ENCODE peak calls at places on chromosomes 13 and 19, in six cellular contexts. M is HS-27A, I is left lung, X is HTR-8/SVneo, D is fibroblast of lung, N is GM12865. W is an unnamed sample.

GRCh38 chr13:30968734-30969335 is 36.4 kb downstream of the TEX26 start:
- DNase-seq in M (no peak), I (no peak), X (no peak), D (peak; percentile 75), N (no peak), W (no peak)

GRCh38 chr19:10390652-10391286 is 10.4 kb upstream of the TYK2 start:
- DNase-seq in M (no peak), I (peak; percentile 82), X (peak; percentile 78), D (peak; percentile 78), N (peak; percentile 88), W (peak; percentile 68)

GRCh38 chr19:408441-409005 is 424 bp downstream of the C2CD4C start:
- DNase-seq in M (no peak), I (peak; percentile 74), X (peak; percentile 63), D (no peak), N (no peak), W (no peak)

GRCh38 chr19:31560021-31560770 is 211.0 kb upstream of the TSHZ3 start:
- DNase-seq in M (no peak), I (no peak), X (no peak), D (no peak), N (no peak), W (no peak)

GRCh38 chr13:77502104-77502720 is 33.3 kb upstream of the SCEL start:
- DNase-seq in M (no peak), I (no peak), X (no peak), D (no peak), N (peak; percentile 57), W (no peak)

GRCh38 chr13:65932587-65933239 is 1297.4 kb downstream of the PCDH9 start:
- DNase-seq in M (no peak), I (no peak), X (no peak), D (no peak), N (no peak), W (no peak)

GRCh38 chr19:45615795-45616708 is 14.0 kb upstream of the GPR4 start:
- DNase-seq in M (peak; percentile 35), I (peak; percentile 88), X (peak; percentile 76), D (peak; percentile 80), N (peak; percentile 96), W (peak; percentile 99)

GRCh38 chr19:47082493-47082892 is 31.1 kb downstream of the ZC3H4 start:
- DNase-seq in M (no peak), I (peak; percentile 8), X (no peak), D (no peak), N (no peak), W (no peak)

GRCh38 chr13:31310356-31310755 is 110.6 kb downstream of the B3GLCT start:
- DNase-seq in M (no peak), I (no peak), X (no peak), D (no peak), N (no peak), W (no peak)

GRCh38 chr13:98141938-98142426 is 912 bp upstream of the FARP1 start:
- DNase-seq in M (no peak), I (no peak), X (no peak), D (no peak), N (peak; percentile 37), W (peak; percentile 39)

GRCh38 chr13:36102721-36103120 is 28.5 kb downstream of the DCLK1 start:
- DNase-seq in M (no peak), I (no peak), X (no peak), D (no peak), N (no peak), W (no peak)

GRCh38 chr13:80751854-80752253 is 410.9 kb upstream of the SPRY2 start:
- DNase-seq in M (no peak), I (no peak), X (no peak), D (no peak), N (no peak), W (no peak)

GRCh38 chr19:38266070-38266469 is 1.7 kb downstream of the SPINT2 start:
- DNase-seq in M (no peak), I (no peak), X (no peak), D (no peak), N (no peak), W (no peak)

GRCh38 chr19:5192568-5192967 is 148.0 kb downstream of the PTPRS start:
- DNase-seq in M (no peak), I (no peak), X (no peak), D (no peak), N (no peak), W (no peak)

GRCh38 chr13:41458939-41459753 is 1.8 kb downstream of the RGCC start:
- DNase-seq in M (no peak), I (no peak), X (peak; percentile 32), D (peak; percentile 77), N (peak; percentile 65), W (no peak)

GRCh38 chr13:95355491-95355890 is 54.2 kb upstream of the ABCC4 start:
- DNase-seq in M (no peak), I (no peak), X (peak; percentile 31), D (peak; percentile 5), N (no peak), W (no peak)

GRCh38 chr19:50658438-50659317 is 9.4 kb downstream of the C19orf81 start:
- DNase-seq in M (no peak), I (peak; percentile 87), X (peak; percentile 96), D (peak; percentile 8), N (no peak), W (peak; percentile 93)

GRCh38 chr19:1130801-1131717 is 27.3 kb downstream of the GPX4 start:
- DNase-seq in M (no peak), I (no peak), X (no peak), D (no peak), N (peak; percentile 72), W (no peak)

GRCh38 chr13:84651288-84651687 is 769.0 kb upstream of the SLITRK1 start:
- DNase-seq in M (peak; percentile 77), I (no peak), X (no peak), D (peak; percentile 80), N (no peak), W (no peak)

GRCh38 chr13:18232298-18232993 is 949.2 kb downstream of the TUBA3C start:
- DNase-seq in M (no peak), I (peak; percentile 80), X (no peak), D (no peak), N (no peak), W (no peak)

GRCh38 chr19:31274964-31275319 is 74.3 kb downstream of the TSHZ3 start:
- DNase-seq in M (no peak), I (no peak), X (no peak), D (no peak), N (no peak), W (no peak)

GRCh38 chr13:25971499-25972145 is 80.2 kb downstream of the SHISA2 start:
- DNase-seq in M (no peak), I (no peak), X (no peak), D (no peak), N (no peak), W (no peak)

GRCh38 chr19:6779204-6779603 is 6.7 kb downstream of the VAV1 start:
- DNase-seq in M (no peak), I (no peak), X (no peak), D (no peak), N (no peak), W (no peak)

GRCh38 chr19:1411255-1412191 is 4.1 kb downstream of the DAZAP1 start:
- DNase-seq in M (no peak), I (peak; percentile 82), X (no peak), D (peak; percentile 66), N (no peak), W (no peak)

GRCh38 chr19:47226426-47227346 is 4.3 kb downstream of the BBC3 start:
- DNase-seq in M (no peak), I (peak; percentile 94), X (peak; percentile 61), D (peak; percentile 79), N (peak; percentile 95), W (no peak)

GRCh38 chr19:3575949-3576673 is 3.4 kb downstream of the HMG20B start:
- DNase-seq in M (no peak), I (no peak), X (no peak), D (no peak), N (no peak), W (no peak)

GRCh38 chr13:105346141-105346766 is 1189.2 kb downstream of the EFNB2 start:
- DNase-seq in M (no peak), I (no peak), X (peak; percentile 9), D (peak; percentile 70), N (no peak), W (no peak)

GRCh38 chr19:958967-959685 is 25.0 kb upstream of the WDR18 start:
- DNase-seq in M (no peak), I (no peak), X (no peak), D (peak; percentile 9), N (no peak), W (no peak)

GRCh38 chr19:51339687-51340656 is 2.0 kb downstream of the VSIG10L start:
- DNase-seq in M (peak; percentile 73), I (peak; percentile 100), X (peak; percentile 91), D (peak; percentile 96), N (peak; percentile 98), W (peak; percentile 96)

GRCh38 chr19:16117594-16118033 is 5.9 kb downstream of the RAB8A start:
- DNase-seq in M (no peak), I (no peak), X (no peak), D (no peak), N (peak; percentile 91), W (no peak)

GRCh38 chr13:109517516-109517915 is 268.9 kb downstream of the IRS2 start:
- DNase-seq in M (no peak), I (no peak), X (no peak), D (peak; percentile 15), N (no peak), W (no peak)

GRCh38 chr13:99721606-99722384 is 220.5 kb downstream of the TM9SF2 start:
- DNase-seq in M (no peak), I (no peak), X (no peak), D (no peak), N (peak; percentile 60), W (peak; percentile 84)

GRCh38 chr13:111859361-111860105 is 207.4 kb upstream of the SOX1 start:
- DNase-seq in M (no peak), I (peak; percentile 50), X (no peak), D (no peak), N (no peak), W (no peak)

GRCh38 chr13:108963276-108963810 is 333.9 kb downstream of the MYO16 start:
- DNase-seq in M (no peak), I (no peak), X (no peak), D (no peak), N (no peak), W (no peak)

GRCh38 chr13:27599845-27600553 is 20.3 kb downstream of the LNX2 start:
- DNase-seq in M (no peak), I (no peak), X (peak; percentile 52), D (peak; percentile 67), N (no peak), W (no peak)

GRCh38 chr19:56699552-56699951 is 28.0 kb upstream of the ZNF835 start:
- DNase-seq in M (no peak), I (no peak), X (no peak), D (no peak), N (no peak), W (no peak)

GRCh38 chr19:40525234-40526051 is 51.2 kb upstream of the SHKBP1 start:
- DNase-seq in M (no peak), I (no peak), X (no peak), D (no peak), N (no peak), W (no peak)

GRCh38 chr19:41351339-41352245 is 2.1 kb downstream of the TGFB1 start:
- DNase-seq in M (no peak), I (peak; percentile 95), X (peak; percentile 69), D (no peak), N (peak; percentile 88), W (no peak)

GRCh38 chr19:8001651-8001994 is 3.8 kb downstream of the ELAVL1 start:
- DNase-seq in M (no peak), I (no peak), X (no peak), D (no peak), N (no peak), W (no peak)